ENCODE peak calls at places on chromosomes 7 and 10, in seven cellular contexts. Z, P, A, X, C, K and L are unnamed samples.

GRCh38 chr10:46092523-46093195 is 46.6 kb upstream of the MSMB start:
- DNase-seq in Z (no peak), P (no peak), A (no peak), X (no peak), C (no peak), K (no peak), L (no peak)

GRCh38 chr7:24907311-24907886 is 72.6 kb downstream of the OSBPL3 start:
- DNase-seq in Z (no peak), P (no peak), A (no peak), X (no peak), C (no peak), K (no peak), L (no peak)

GRCh38 chr10:63573068-63573697 is 52.0 kb downstream of the REEP3 start:
- DNase-seq in Z (no peak), P (no peak), A (no peak), X (no peak), C (no peak), K (no peak), L (no peak)

GRCh38 chr7:149790146-149790548 is 16.8 kb upstream of the ZNF467 start:
- DNase-seq in Z (no peak), P (peak; percentile 44), A (no peak), X (peak; percentile 86), C (peak; percentile 28), K (peak; percentile 13), L (no peak)

GRCh38 chr7:28292826-28293528 is 112.4 kb upstream of the JAZF1 start:
- DNase-seq in Z (no peak), P (no peak), A (no peak), X (no peak), C (no peak), K (no peak), L (no peak)

GRCh38 chr7:6228363-6228762 is 44.1 kb downstream of the CYTH3 start:
- DNase-seq in Z (no peak), P (no peak), A (no peak), X (no peak), C (no peak), K (no peak), L (no peak)

GRCh38 chr7:138116156-138116555 is 39.9 kb downstream of the AKR1D1 start:
- DNase-seq in Z (no peak), P (no peak), A (no peak), X (no peak), C (no peak), K (no peak), L (no peak)

GRCh38 chr7:67773081-67773480 is 776.4 kb downstream of the TYW1 start:
- DNase-seq in Z (no peak), P (no peak), A (no peak), X (no peak), C (no peak), K (no peak), L (no peak)

GRCh38 chr7:33710608-33711007 is 194.7 kb upstream of the BMPER start:
- DNase-seq in Z (no peak), P (no peak), A (no peak), X (no peak), C (no peak), K (no peak), L (no peak)

GRCh38 chr10:75417522-75417927 is 13.9 kb upstream of the LRMDA start:
- DNase-seq in Z (no peak), P (no peak), A (no peak), X (peak; percentile 14), C (no peak), K (no peak), L (no peak)

GRCh38 chr10:100009793-100010676 is at the start of gene DNMBP:
- DNase-seq in Z (peak; percentile 78), P (peak; percentile 85), A (peak; percentile 70), X (peak; percentile 98), C (peak; percentile 87), K (peak; percentile 78), L (peak; percentile 70)

GRCh38 chr10:1577945-1578344 is 159.4 kb downstream of the ADARB2 start:
- DNase-seq in Z (no peak), P (no peak), A (no peak), X (no peak), C (no peak), K (no peak), L (peak; percentile 15)

GRCh38 chr10:90175161-90175681 is 473.8 kb downstream of the KIF20B start:
- DNase-seq in Z (no peak), P (no peak), A (no peak), X (no peak), C (no peak), K (no peak), L (no peak)

GRCh38 chr10:77290528-77291155 is 347.0 kb downstream of the KCNMA1 start:
- DNase-seq in Z (no peak), P (no peak), A (no peak), X (no peak), C (no peak), K (no peak), L (no peak)

GRCh38 chr7:23136216-23136615 is 30.6 kb downstream of the KLHL7 start:
- DNase-seq in Z (no peak), P (no peak), A (no peak), X (no peak), C (no peak), K (no peak), L (no peak)

GRCh38 chr7:150946826-150947750 is 31.0 kb downstream of the KCNH2 start:
- DNase-seq in Z (no peak), P (no peak), A (no peak), X (no peak), C (no peak), K (no peak), L (peak; percentile 41)

GRCh38 chr10:122306282-122306681 is 35.2 kb downstream of the BTBD16 start:
- DNase-seq in Z (no peak), P (no peak), A (no peak), X (no peak), C (no peak), K (no peak), L (no peak)

GRCh38 chr10:126910798-126911197 is 5.6 kb downstream of the DOCK1 start:
- DNase-seq in Z (no peak), P (no peak), A (peak; percentile 37), X (no peak), C (no peak), K (no peak), L (no peak)

GRCh38 chr10:93456480-93456879 is 25.7 kb downstream of the MYOF start:
- DNase-seq in Z (no peak), P (no peak), A (no peak), X (no peak), C (no peak), K (no peak), L (no peak)

GRCh38 chr10:70352401-70353097 is 29.9 kb downstream of the LRRC20 start:
- DNase-seq in Z (no peak), P (no peak), A (no peak), X (no peak), C (no peak), K (no peak), L (no peak)

GRCh38 chr10:59847888-59848287 is 58.5 kb downstream of the CCDC6 start:
- DNase-seq in Z (no peak), P (no peak), A (no peak), X (peak; percentile 23), C (no peak), K (no peak), L (no peak)

GRCh38 chr7:94133460-94133859 is 129.3 kb upstream of the BET1 start:
- DNase-seq in Z (no peak), P (no peak), A (no peak), X (no peak), C (no peak), K (no peak), L (no peak)

GRCh38 chr10:109173910-109174309 is 749.4 kb downstream of the XPNPEP1 start:
- DNase-seq in Z (no peak), P (no peak), A (no peak), X (no peak), C (no peak), K (no peak), L (no peak)

GRCh38 chr7:2140216-2140870 is 92.4 kb downstream of the MAD1L1 start:
- DNase-seq in Z (no peak), P (peak; percentile 9), A (no peak), X (no peak), C (no peak), K (no peak), L (no peak)

GRCh38 chr7:2141011-2141410 is 91.7 kb downstream of the MAD1L1 start:
- DNase-seq in Z (no peak), P (peak; percentile 10), A (no peak), X (no peak), C (no peak), K (no peak), L (no peak)

GRCh38 chr7:2143450-2143849 is 89.3 kb downstream of the MAD1L1 start:
- DNase-seq in Z (no peak), P (no peak), A (no peak), X (no peak), C (no peak), K (no peak), L (no peak)

GRCh38 chr7:2142386-2142785 is 90.4 kb downstream of the MAD1L1 start:
- DNase-seq in Z (no peak), P (peak; percentile 15), A (no peak), X (no peak), C (no peak), K (no peak), L (no peak)

GRCh38 chr7:2141656-2142055 is 91.1 kb downstream of the MAD1L1 start:
- DNase-seq in Z (no peak), P (peak; percentile 7), A (no peak), X (no peak), C (no peak), K (no peak), L (peak; percentile 61)
- TF ChIP-seq CTCF in Z (no peak), P (no peak), A (no peak), X (no peak), C (no peak), K (no peak), L (peak; percentile 41)

GRCh38 chr7:7529328-7529727 is 6.3 kb downstream of the COL28A1 start:
- DNase-seq in Z (no peak), P (no peak), A (peak; percentile 13), X (no peak), C (peak; percentile 36), K (no peak), L (no peak)
- H3K27ac ChIP-seq in Z (no peak overlapping the region), P (no peak overlapping the region), A (no peak overlapping the region), X (no peak overlapping the region), C (no peak overlapping the region), K (no peak overlapping the region), L (no peak overlapping the region)

DNA sequence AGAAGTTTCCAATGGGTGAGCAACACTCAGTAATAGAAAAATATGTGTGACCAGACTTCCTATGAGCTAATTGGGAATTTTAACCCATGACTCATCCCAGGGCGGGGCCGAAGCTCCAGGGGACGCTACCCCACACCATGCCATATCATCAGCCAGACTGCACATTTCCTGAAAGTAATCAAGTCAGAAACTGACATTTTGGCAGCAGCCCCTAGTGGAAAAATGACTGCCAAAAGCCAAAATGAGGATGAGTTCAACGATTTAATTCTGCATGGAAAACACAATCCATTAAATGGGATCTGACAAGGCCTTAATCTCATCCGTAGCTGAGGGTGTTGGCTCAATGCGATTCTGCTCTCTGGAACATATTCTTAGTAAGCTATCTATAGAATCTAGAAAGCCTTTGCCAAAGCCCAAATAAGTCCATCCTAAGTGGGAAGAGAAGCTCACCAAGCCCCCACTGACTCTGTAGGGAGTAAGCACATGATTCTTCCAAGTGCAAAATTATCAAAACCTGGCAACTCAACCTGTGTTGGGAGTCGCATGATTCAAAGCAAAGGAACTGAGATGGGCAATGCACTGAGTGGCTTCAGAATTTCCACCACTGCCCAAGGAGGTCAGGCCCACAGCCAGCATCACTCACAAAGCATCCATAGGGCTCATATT is 93.1 kb upstream of the PDE1C start:
- DNase-seq in Z (peak; percentile 79), P (peak; percentile 30), A (no peak), X (no peak), C (peak; percentile 26), K (no peak), L (peak; percentile 47)
- TF ChIP-seq CTCF in Z (no peak), P (no peak), A (no peak), X (no peak), C (no peak), K (no peak), L (no peak)

GRCh38 chr7:66356277-66356721 is 151.2 kb downstream of the TPST1 start:
- DNase-seq in Z (no peak), P (no peak), A (no peak), X (no peak), C (no peak), K (no peak), L (no peak)
- H3K27ac ChIP-seq in Z (no peak overlapping the region), P (no peak overlapping the region), A (no peak overlapping the region), X (no peak overlapping the region), C (no peak overlapping the region), K (no peak overlapping the region), L (no peak overlapping the region)